ENCODE peak calls at places on chromosomes 4 and X, in four cellular contexts. R is NB4, D is A549, B is HepG2. W is an unnamed sample.

GRCh38 chr4:41679991-41680390 is 68.5 kb downstream of the PHOX2B start:
- DNase-seq in R (no peak), D (no peak), B (no peak), W (no peak)

GRCh38 chr4:74794341-74794801 is at the start of gene BTC:
- DNase-seq in R (no peak), D (peak; percentile 69), B (peak; percentile 30), W (no peak)

GRCh38 chrX:43317378-43317777 is 338.7 kb upstream of the MAOA start:
- DNase-seq in R (no peak), D (no peak), B (no peak), W (no peak)

GRCh38 chr4:101127176-101127790 is 220.0 kb downstream of the PPP3CA start:
- DNase-seq in R (no peak), D (no peak), B (no peak), W (no peak)

GRCh38 chr4:37685726-37686372 is 327 bp downstream of the RELL1 start:
- DNase-seq in R (peak; percentile 75), D (peak; percentile 12), B (no peak), W (peak; percentile 44)

GRCh38 chr4:109967798-109968520 is 55.3 kb downstream of the EGF start:
- DNase-seq in R (peak; percentile 10), D (no peak), B (no peak), W (no peak)

GRCh38 chr4:6781113-6781512 is 1.4 kb upstream of the KIAA0232 start:
- DNase-seq in R (no peak), D (no peak), B (no peak), W (no peak)

GRCh38 chr4:33890841-33891240 is 2353.5 kb downstream of the ARAP2 start:
- DNase-seq in R (no peak), D (no peak), B (no peak), W (no peak)

GRCh38 chr4:82618321-82618720 is 56.5 kb upstream of the TMEM150C start:
- DNase-seq in R (no peak), D (no peak), B (no peak), W (no peak)

DNA sequence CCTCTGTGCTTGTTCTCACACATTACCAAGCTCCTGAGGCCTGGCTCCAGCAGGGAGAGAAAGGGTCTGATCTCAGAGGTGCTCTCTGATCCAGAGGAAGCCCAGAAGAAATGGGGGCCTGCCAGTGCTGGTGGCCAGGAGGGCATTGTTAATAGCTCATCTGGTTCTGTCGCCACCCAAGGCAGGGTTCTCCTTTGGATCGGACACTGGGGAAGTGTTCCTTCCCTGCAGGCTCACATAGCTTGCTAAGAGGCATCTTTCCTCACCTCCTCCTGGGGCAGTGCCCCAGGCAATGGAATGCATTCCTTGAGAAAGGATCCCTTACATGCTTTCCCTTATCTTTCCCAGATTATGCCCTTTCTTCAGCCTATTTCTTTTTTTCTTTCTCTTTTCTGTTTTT is 53.8 kb downstream of the RBM47 start:
- DNase-seq in R (no peak), D (no peak), B (no peak), W (no peak)
- TF ChIP-seq MYC in R (no peak), D (no peak), B (no peak), W (no peak)

DNA sequence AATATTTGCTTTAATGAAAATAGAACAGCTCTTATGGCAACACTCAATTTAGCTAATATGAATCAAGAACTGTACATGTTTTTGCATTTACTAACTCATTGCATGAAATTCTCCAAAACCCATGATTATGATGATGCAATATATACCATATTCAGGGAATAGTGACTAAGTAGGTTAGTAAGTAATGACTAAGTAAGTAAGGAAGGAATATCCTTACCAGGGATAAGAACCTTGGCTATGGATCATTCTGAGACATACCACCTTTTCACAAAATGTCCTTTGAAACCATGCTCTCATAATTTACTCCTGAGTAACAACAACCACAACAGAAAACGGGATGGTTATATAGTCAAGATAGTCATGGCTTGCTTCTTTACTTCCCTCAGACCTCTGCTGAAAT is 1513.0 kb downstream of the STIM2 start:
- DNase-seq in R (no peak), D (no peak), B (no peak), W (no peak)
- TF ChIP-seq MAX in R (no peak), D (no peak), B (no peak), W (no peak)

DNA sequence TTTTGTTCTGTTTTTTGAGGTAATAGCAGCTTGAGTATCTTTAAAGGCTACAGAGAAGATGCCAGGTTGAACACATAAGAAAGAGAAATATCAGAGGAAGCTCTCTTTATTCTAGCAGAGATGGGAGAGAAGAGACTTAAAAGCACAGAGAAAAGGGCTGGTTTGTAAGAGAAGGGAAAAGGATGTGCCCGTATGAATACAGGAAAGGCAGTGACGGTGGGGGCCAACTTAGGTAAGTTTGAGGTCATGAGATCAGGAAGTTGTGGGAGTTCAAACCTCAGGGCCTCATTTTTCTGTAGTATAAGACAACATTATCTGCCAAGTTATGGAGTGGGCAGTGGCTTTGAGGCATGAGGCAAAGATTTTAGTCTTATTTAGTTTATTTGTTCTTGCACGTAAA is 121.3 kb upstream of the S100G start:
- DNase-seq in R (no peak), D (no peak), B (no peak), W (no peak)
- TF ChIP-seq MYC in R (no peak), D (no peak), B (no peak), W (no peak)

GRCh38 chrX:13149702-13150101 is 105.3 kb upstream of the FAM9C start:
- DNase-seq in R (no peak), D (no peak), B (no peak), W (no peak)

GRCh38 chrX:13151806-13152510 is 107.5 kb upstream of the FAM9C start:
- DNase-seq in R (no peak), D (no peak), B (no peak), W (peak; percentile 33)

GRCh38 chrX:13152511-13152868 is 108.1 kb upstream of the FAM9C start:
- DNase-seq in R (no peak), D (no peak), B (no peak), W (no peak)

GRCh38 chrX:13153796-13154195 is 109.4 kb upstream of the FAM9C start:
- DNase-seq in R (no peak), D (no peak), B (no peak), W (no peak)
- TF ChIP-seq MAX in R (no peak), D (no peak), B (no peak), W (no peak)

W was measured in endothelial cell of umbilical vein.